ENCODE peak calls at places on chromosomes 3 and 15, in four cellular contexts. O, I, T and S are unnamed samples.

GRCh38 chr3:188353409-188353808 is 199.5 kb downstream of the LPP start:
- DNase-seq in T (no peak), I (peak), O (no peak), S (no peak)

GRCh38 chr15:51677453-51677852 is 3.9 kb upstream of the SCG3 start:
- DNase-seq in O (no peak), I (no peak), T (no peak), S (no peak)

GRCh38 chr3:108124337-108125150 is 33.7 kb upstream of the CD47 start:
- DNase-seq in T (peak), I (peak), O (no peak), S (no peak)

GRCh38 chr3:183188895-183189462 is 26.4 kb upstream of the LAMP3 start:
- DNase-seq in I (peak), T (peak), O (peak), S (peak)

GRCh38 chr3:161927131-161927530 is 430.5 kb downstream of the OTOL1 start:
- DNase-seq in O (no peak), T (no peak), I (no peak), S (no peak)

GRCh38 chr3:54358969-54359648 is 236.8 kb downstream of the CACNA2D3 start:
- DNase-seq in I (no peak), O (no peak), T (no peak), S (no peak)

GRCh38 chr3:136142592-136142991 is 53.5 kb downstream of the MSL2 start:
- DNase-seq in I (no peak), T (no peak), O (no peak), S (no peak)

GRCh38 chr3:48756640-48757039 is 39.6 kb upstream of the IP6K2 start:
- DNase-seq in O (no peak), I (no peak), T (no peak), S (no peak)

GRCh38 chr3:122563717-122564025 is 429 bp downstream of the PARP9 start:
- DNase-seq in T (no peak), O (no peak), I (peak), S (no peak)

GRCh38 chr15:59299919-59300617 is 72.6 kb downstream of the MYO1E start:
- DNase-seq in I (peak), T (peak), O (no peak), S (peak)

GRCh38 chr15:67472957-67473356 is 48.0 kb upstream of the C15orf61 start:
- DNase-seq in I (no peak), T (no peak), O (no peak), S (no peak)

GRCh38 chr15:44194397-44195150 is 497 bp downstream of the FRMD5 start:
- DNase-seq in T (peak), I (no peak), O (no peak), S (peak)

GRCh38 chr15:90049030-90049429 is 47.9 kb downstream of the ZNF710 start:
- DNase-seq in O (no peak), T (no peak), I (no peak), S (peak)

GRCh38 chr15:49145651-49146609 is 9.5 kb downstream of the COPS2 start:
- DNase-seq in I (peak), O (no peak), T (peak), S (no peak)

GRCh38 chr15:90053685-90054466 is 48.4 kb downstream of the IDH2 start:
- DNase-seq in T (no peak), O (no peak), I (no peak), S (no peak)

GRCh38 chr3:118986734-118987133 is 47.9 kb downstream of the IGSF11 start:
- DNase-seq in O (no peak), I (no peak), T (no peak), S (no peak)

GRCh38 chr15:25892126-25892525 is 29.0 kb upstream of the ATP10A start:
- DNase-seq in T (no peak), I (no peak), O (no peak), S (no peak)